ENCODE peak calls at places on chromosomes 4 and X, in six cellular contexts. One of them, this sample, is unnamed. For H3K27me3, the result is how much of the 10 kb centered on the place peaks cover.

GRCh38 chr4:124710911-124711310 is 1.6 kb downstream of the ANKRD50 start:
- DNase-seq in MM.1S: no peak
- DNase-seq in GM12878: no peak
- DNase-seq in astrocyte: no peak
- DNase-seq in adrenal gland: no peak
- DNase-seq in aorta: peak
- DNase-seq in this sample: no peak

GRCh38 chr4:48093949-48094550 is 40.0 kb downstream of the TXK start:
- DNase-seq in MM.1S: no peak
- DNase-seq in GM12878: no peak
- DNase-seq in astrocyte: peak
- DNase-seq in adrenal gland: peak
- DNase-seq in aorta: no peak
- DNase-seq in this sample: no peak

GRCh38 chrX:106302304-106302703 is 134.2 kb downstream of the PWWP3B start:
- DNase-seq in MM.1S: no peak
- DNase-seq in GM12878: no peak
- DNase-seq in astrocyte: peak
- DNase-seq in adrenal gland: no peak
- DNase-seq in aorta: no peak
- DNase-seq in this sample: no peak

GRCh38 chrX:53263597-53264094 is 17.7 kb downstream of the IQSEC2 start:
- DNase-seq in MM.1S: no peak
- DNase-seq in GM12878: no peak
- DNase-seq in astrocyte: peak
- DNase-seq in adrenal gland: peak
- DNase-seq in aorta: no peak
- DNase-seq in this sample: no peak

GRCh38 chr4:169080970-169081369 is 70.9 kb upstream of the CBR4 start:
- DNase-seq in MM.1S: no peak
- DNase-seq in GM12878: no peak
- DNase-seq in astrocyte: peak
- DNase-seq in adrenal gland: peak
- DNase-seq in aorta: no peak
- DNase-seq in this sample: no peak

GRCh38 chr4:90007494-90008167 is 113.0 kb downstream of the MMRN1 start:
- DNase-seq in MM.1S: no peak
- DNase-seq in GM12878: no peak
- DNase-seq in astrocyte: no peak
- DNase-seq in adrenal gland: no peak
- DNase-seq in aorta: no peak
- DNase-seq in this sample: no peak

GRCh38 chr4:47011189-47011518 is 17.8 kb upstream of the GABRA4 start:
- DNase-seq in MM.1S: no peak
- DNase-seq in GM12878: no peak
- DNase-seq in astrocyte: no peak
- DNase-seq in adrenal gland: no peak
- DNase-seq in aorta: no peak
- DNase-seq in this sample: no peak

GRCh38 chr4:139560396-139561084 is 4.5 kb upstream of the SETD7 start:
- DNase-seq in MM.1S: no peak
- DNase-seq in GM12878: no peak
- DNase-seq in astrocyte: no peak
- DNase-seq in adrenal gland: no peak
- DNase-seq in aorta: no peak
- DNase-seq in this sample: no peak

GRCh38 chr4:169723207-169723606 is 34.5 kb downstream of the HPF1 start:
- DNase-seq in MM.1S: no peak
- DNase-seq in GM12878: no peak
- DNase-seq in astrocyte: no peak
- DNase-seq in adrenal gland: no peak
- DNase-seq in aorta: no peak
- DNase-seq in this sample: no peak

GRCh38 chr4:78409612-78410202 is 141.9 kb upstream of the ANXA3 start:
- DNase-seq in MM.1S: no peak
- DNase-seq in GM12878: no peak
- DNase-seq in astrocyte: no peak
- DNase-seq in adrenal gland: no peak
- DNase-seq in aorta: no peak
- DNase-seq in this sample: no peak

GRCh38 chrX:110086916-110087484 is 84.1 kb downstream of the TMEM164 start:
- DNase-seq in MM.1S: no peak
- DNase-seq in GM12878: no peak
- DNase-seq in astrocyte: peak
- DNase-seq in adrenal gland: no peak
- DNase-seq in aorta: no peak
- DNase-seq in this sample: peak

GRCh38 chr4:54433686-54434085 is 204.6 kb downstream of the PDGFRA start:
- DNase-seq in MM.1S: no peak
- DNase-seq in GM12878: no peak
- DNase-seq in astrocyte: no peak
- DNase-seq in adrenal gland: no peak
- DNase-seq in aorta: no peak
- DNase-seq in this sample: no peak

GRCh38 chr4:26083987-26084386 is 170.0 kb downstream of the SMIM20 start:
- DNase-seq in MM.1S: no peak
- DNase-seq in GM12878: peak
- DNase-seq in astrocyte: peak
- DNase-seq in adrenal gland: no peak
- DNase-seq in aorta: no peak
- DNase-seq in this sample: peak

GRCh38 chr4:125702406-125702805 is 387.7 kb downstream of the FAT4 start:
- DNase-seq in MM.1S: no peak
- DNase-seq in GM12878: no peak
- DNase-seq in astrocyte: peak
- DNase-seq in adrenal gland: no peak
- DNase-seq in aorta: no peak
- DNase-seq in this sample: no peak

GRCh38 chr4:99652596-99653436 is 4.8 kb downstream of the C4orf54 start:
- DNase-seq in MM.1S: no peak
- DNase-seq in GM12878: no peak
- DNase-seq in astrocyte: no peak
- DNase-seq in adrenal gland: no peak
- DNase-seq in aorta: no peak
- DNase-seq in this sample: no peak

GRCh38 chr4:140088317-140088967 is 65.5 kb downstream of the MAML3 start:
- DNase-seq in MM.1S: no peak
- DNase-seq in GM12878: no peak
- DNase-seq in astrocyte: peak
- DNase-seq in adrenal gland: no peak
- DNase-seq in aorta: no peak
- DNase-seq in this sample: no peak

GRCh38 chr4:168076989-168077725 is 15.2 kb upstream of the ANXA10 start:
- DNase-seq in MM.1S: peak
- DNase-seq in GM12878: peak
- DNase-seq in astrocyte: peak
- DNase-seq in adrenal gland: peak
- DNase-seq in aorta: peak
- DNase-seq in this sample: peak

GRCh38 chrX:114500622-114501021 is 83.3 kb upstream of the HTR2C start:
- DNase-seq in MM.1S: no peak
- DNase-seq in GM12878: no peak
- DNase-seq in astrocyte: no peak
- DNase-seq in adrenal gland: no peak
- DNase-seq in aorta: no peak
- DNase-seq in this sample: no peak

GRCh38 chr4:169410839-169411770 is 140.3 kb upstream of the SH3RF1 start:
- DNase-seq in MM.1S: peak
- DNase-seq in GM12878: peak
- DNase-seq in astrocyte: peak
- DNase-seq in adrenal gland: peak
- DNase-seq in aorta: no peak
- DNase-seq in this sample: peak

GRCh38 chrX:49879656-49880277 is 483 bp downstream of the USP27X start:
- DNase-seq in MM.1S: no peak
- DNase-seq in GM12878: no peak
- DNase-seq in astrocyte: no peak
- DNase-seq in adrenal gland: no peak
- DNase-seq in aorta: no peak
- DNase-seq in this sample: no peak

GRCh38 chrX:10677490-10677889 is 57.1 kb upstream of the MID1 start:
- DNase-seq in MM.1S: no peak
- DNase-seq in GM12878: no peak
- DNase-seq in astrocyte: no peak
- DNase-seq in adrenal gland: no peak
- DNase-seq in aorta: peak
- DNase-seq in this sample: no peak

GRCh38 chr4:142778430-142778829 is 67.7 kb downstream of the INPP4B start:
- DNase-seq in MM.1S: no peak
- DNase-seq in GM12878: no peak
- DNase-seq in astrocyte: peak
- DNase-seq in adrenal gland: no peak
- DNase-seq in aorta: no peak
- DNase-seq in this sample: no peak

GRCh38 chr4:101885574-101885973 is 95.0 kb downstream of the BANK1 start:
- DNase-seq in MM.1S: no peak
- DNase-seq in GM12878: no peak
- DNase-seq in astrocyte: no peak
- DNase-seq in adrenal gland: no peak
- DNase-seq in aorta: no peak
- DNase-seq in this sample: no peak

GRCh38 chrX:71671043-71671829 is 3.9 kb downstream of the LOC101059915 start:
- DNase-seq in MM.1S: no peak
- DNase-seq in GM12878: no peak
- DNase-seq in astrocyte: no peak
- DNase-seq in adrenal gland: no peak
- DNase-seq in aorta: no peak
- DNase-seq in this sample: no peak

GRCh38 chrX:42715689-42716022 is 62.3 kb downstream of the PPP1R2C start:
- DNase-seq in MM.1S: no peak
- DNase-seq in GM12878: no peak
- DNase-seq in astrocyte: no peak
- DNase-seq in adrenal gland: no peak
- DNase-seq in aorta: no peak
- DNase-seq in this sample: no peak
- H3K27me3 ChIP-seq in MM.1S: under half
- H3K27me3 ChIP-seq in GM12878: under half
- H3K27me3 ChIP-seq in astrocyte: under half
- H3K27me3 ChIP-seq in adrenal gland: under half
- H3K27me3 ChIP-seq in aorta: under half
- H3K27me3 ChIP-seq in this sample: under half

GRCh38 chr4:94409375-94409679 is 42.4 kb upstream of the PDLIM5 start:
- DNase-seq in MM.1S: no peak
- DNase-seq in GM12878: no peak
- DNase-seq in astrocyte: no peak
- DNase-seq in adrenal gland: no peak
- DNase-seq in aorta: no peak
- DNase-seq in this sample: no peak

GRCh38 chr4:94406668-94407437 is 44.9 kb upstream of the PDLIM5 start:
- DNase-seq in MM.1S: peak
- DNase-seq in GM12878: peak
- DNase-seq in astrocyte: peak
- DNase-seq in adrenal gland: peak
- DNase-seq in aorta: peak
- DNase-seq in this sample: peak

GRCh38 chr4:94408549-94409374 is 43.0 kb upstream of the PDLIM5 start:
- DNase-seq in MM.1S: no peak
- DNase-seq in GM12878: no peak
- DNase-seq in astrocyte: peak
- DNase-seq in adrenal gland: no peak
- DNase-seq in aorta: no peak
- DNase-seq in this sample: no peak

GRCh38 chr4:94409947-94410346 is 41.8 kb upstream of the PDLIM5 start:
- DNase-seq in MM.1S: no peak
- DNase-seq in GM12878: no peak
- DNase-seq in astrocyte: peak
- DNase-seq in adrenal gland: no peak
- DNase-seq in aorta: no peak
- DNase-seq in this sample: no peak

DNA sequence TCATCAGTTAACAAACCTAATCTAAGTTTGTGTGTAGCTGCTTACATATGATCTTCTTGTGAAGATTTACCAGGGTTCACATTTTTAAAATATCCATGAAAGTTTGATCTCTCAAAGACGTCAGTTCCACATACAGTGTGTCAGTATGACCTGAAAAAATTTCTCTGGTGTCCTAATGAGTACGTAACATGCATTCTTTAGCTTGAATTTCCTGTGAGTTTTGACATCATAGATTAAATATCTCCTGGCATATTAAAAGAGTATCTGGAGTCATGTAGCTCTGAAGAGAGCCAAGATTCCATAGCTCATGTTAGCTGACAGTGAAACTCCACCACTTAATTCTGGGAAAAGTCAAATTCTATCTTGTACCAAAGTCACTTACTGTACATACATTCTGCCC is 43.9 kb upstream of the PDLIM5 start:
- DNase-seq in MM.1S: no peak
- DNase-seq in GM12878: no peak
- DNase-seq in astrocyte: peak
- DNase-seq in adrenal gland: no peak
- DNase-seq in aorta: no peak
- DNase-seq in this sample: no peak
- H3K4me3 ChIP-seq in MM.1S: no peak
- H3K4me3 ChIP-seq in GM12878: no peak
- H3K4me3 ChIP-seq in astrocyte: no peak
- H3K4me3 ChIP-seq in adrenal gland: no peak
- H3K4me3 ChIP-seq in aorta: no peak
- H3K4me3 ChIP-seq in this sample: no peak

GRCh38 chr4:83833920-83834319 is 298.0 kb downstream of the GPAT3 start:
- DNase-seq in MM.1S: no peak
- DNase-seq in GM12878: no peak
- DNase-seq in astrocyte: no peak
- DNase-seq in adrenal gland: no peak
- DNase-seq in aorta: no peak
- DNase-seq in this sample: no peak

GRCh38 chr4:83828601-83829000 is 292.7 kb downstream of the GPAT3 start:
- DNase-seq in MM.1S: no peak
- DNase-seq in GM12878: no peak
- DNase-seq in astrocyte: no peak
- DNase-seq in adrenal gland: no peak
- DNase-seq in aorta: no peak
- DNase-seq in this sample: no peak

GRCh38 chr4:83830138-83830537 is 294.2 kb downstream of the GPAT3 start:
- DNase-seq in MM.1S: no peak
- DNase-seq in GM12878: no peak
- DNase-seq in astrocyte: no peak
- DNase-seq in adrenal gland: no peak
- DNase-seq in aorta: no peak
- DNase-seq in this sample: no peak

DNA sequence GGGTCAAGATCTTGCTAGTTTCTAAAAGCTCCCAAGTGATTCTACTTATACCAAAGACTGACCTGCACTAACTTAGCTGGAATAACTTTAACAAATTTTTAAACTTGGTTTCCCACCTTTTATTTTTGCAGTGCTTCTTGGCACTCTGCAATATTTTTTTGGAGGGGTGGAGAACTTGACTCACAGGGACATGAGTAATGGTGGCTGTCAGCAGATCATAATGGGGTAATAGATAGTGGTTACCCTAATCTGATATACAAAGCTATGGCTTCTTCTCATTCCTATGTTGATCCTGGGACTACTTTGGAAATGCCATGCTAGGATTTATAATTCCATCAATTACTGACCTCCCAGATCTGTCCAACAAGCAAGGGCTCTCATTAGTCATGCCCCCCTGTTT is 295.7 kb downstream of the GPAT3 start:
- DNase-seq in MM.1S: no peak
- DNase-seq in GM12878: no peak
- DNase-seq in astrocyte: peak
- DNase-seq in adrenal gland: no peak
- DNase-seq in aorta: no peak
- DNase-seq in this sample: no peak
- H3K27me3 ChIP-seq in MM.1S: under half
- H3K27me3 ChIP-seq in GM12878: under half
- H3K27me3 ChIP-seq in astrocyte: under half
- H3K27me3 ChIP-seq in adrenal gland: under half
- H3K27me3 ChIP-seq in aorta: under half
- H3K27me3 ChIP-seq in this sample: under half

GRCh38 chr4:165428957-165429356 is 50.1 kb downstream of the CPE start:
- DNase-seq in MM.1S: no peak
- DNase-seq in GM12878: no peak
- DNase-seq in astrocyte: no peak
- DNase-seq in adrenal gland: no peak
- DNase-seq in aorta: no peak
- DNase-seq in this sample: no peak
- H3K4me3 ChIP-seq in MM.1S: no peak
- H3K4me3 ChIP-seq in GM12878: no peak
- H3K4me3 ChIP-seq in astrocyte: no peak
- H3K4me3 ChIP-seq in adrenal gland: no peak
- H3K4me3 ChIP-seq in aorta: no peak
- H3K4me3 ChIP-seq in this sample: no peak